ENCODE peak calls at places on chromosomes 11 and 22, in five cellular contexts. B is suprapubic skin, Y is H54, G is A549, Q is lower leg skin. R is an unnamed sample.

GRCh38 chr22:35045451-35045850 is 20.5 kb upstream of the ISX start:
- DNase-seq in B (no peak), Y (no peak), G (no peak), Q (no peak), R (no peak)

GRCh38 chr11:71336996-71337772 is 84.8 kb upstream of the SHANK2 start:
- DNase-seq in B (peak; percentile 35), Y (no peak), G (no peak), Q (no peak), R (no peak)

GRCh38 chr11:34652191-34652958 is 31.5 kb downstream of the EHF start:
- DNase-seq in B (no peak), Y (no peak), G (no peak), Q (no peak), R (no peak)

GRCh38 chr11:120184946-120185677 is 25.7 kb upstream of the OAF start:
- DNase-seq in B (peak; percentile 85), Y (no peak), G (no peak), Q (no peak), R (peak; percentile 86)

GRCh38 chr11:63602296-63602695 is 11.9 kb downstream of the PLAAT3 start:
- DNase-seq in B (no peak), Y (no peak), G (no peak), Q (no peak), R (no peak)

GRCh38 chr22:19962909-19963806 is 21.5 kb upstream of the TXNRD2 start:
- DNase-seq in B (no peak), Y (no peak), G (no peak), Q (peak; percentile 86), R (peak; percentile 93)

GRCh38 chr11:73869234-73869949 is 7.3 kb downstream of the COA4 start:
- DNase-seq in B (no peak), Y (no peak), G (no peak), Q (no peak), R (no peak)

GRCh38 chr11:115515647-115516046 is 11.4 kb upstream of the CADM1 start:
- DNase-seq in B (no peak), Y (no peak), G (no peak), Q (no peak), R (no peak)

GRCh38 chr22:45335854-45336492 is 26.2 kb downstream of the FAM118A start:
- DNase-seq in B (no peak), Y (no peak), G (no peak), Q (no peak), R (no peak)

GRCh38 chr11:74695705-74696280 is 35.4 kb downstream of the CHRDL2 start:
- DNase-seq in B (no peak), Y (no peak), G (no peak), Q (no peak), R (no peak)

GRCh38 chr11:124891390-124891861 is 6.2 kb downstream of the ROBO4 start:
- DNase-seq in B (peak; percentile 75), Y (no peak), G (no peak), Q (no peak), R (no peak)

GRCh38 chr11:86743223-86744118 is 56.9 kb upstream of the PRSS23 start:
- DNase-seq in B (no peak), Y (no peak), G (peak; percentile 78), Q (peak; percentile 76), R (no peak)

GRCh38 chr11:65786786-65787636 is at the start of gene OVOL1:
- DNase-seq in B (peak; percentile 80), Y (no peak), G (no peak), Q (no peak), R (peak; percentile 88)

GRCh38 chr22:22121445-22121844 is 123.1 kb upstream of the VPREB1 start:
- DNase-seq in B (no peak), Y (no peak), G (no peak), Q (no peak), R (no peak)

GRCh38 chr11:74870485-74870884 is 78.4 kb downstream of the XRRA1 start:
- DNase-seq in B (no peak), Y (peak; percentile 30), G (peak; percentile 46), Q (no peak), R (no peak)

GRCh38 chr11:20909995-20910726 is 240.8 kb downstream of the NELL1 start:
- DNase-seq in B (peak; percentile 76), Y (no peak), G (no peak), Q (peak; percentile 30), R (no peak)

GRCh38 chr22:30507670-30508069 is 2.2 kb upstream of the SEC14L4 start:
- DNase-seq in B (no peak), Y (no peak), G (no peak), Q (no peak), R (no peak)

GRCh38 chr11:65648997-65649491 is 11.1 kb downstream of the SIPA1 start:
- DNase-seq in B (no peak), Y (no peak), G (no peak), Q (no peak), R (no peak)

GRCh38 chr11:47348859-47349258 is 3.6 kb downstream of the MYBPC3 start:
- DNase-seq in B (no peak), Y (peak; percentile 62), G (peak; percentile 50), Q (no peak), R (no peak)

GRCh38 chr11:46520971-46521745 is 72.7 kb downstream of the AMBRA1 start:
- DNase-seq in B (no peak), Y (peak; percentile 36), G (no peak), Q (no peak), R (no peak)

GRCh38 chr11:1889527-1889930 is 2.2 kb downstream of the PRR33 start:
- DNase-seq in B (no peak), Y (no peak), G (no peak), Q (no peak), R (no peak)

GRCh38 chr22:36155702-36156101 is 4.9 kb downstream of the APOL3 start:
- DNase-seq in B (no peak), Y (no peak), G (no peak), Q (peak; percentile 72), R (no peak)

GRCh38 chr11:4030197-4030596 is 64.4 kb upstream of the RRM1 start:
- DNase-seq in B (no peak), Y (no peak), G (no peak), Q (no peak), R (no peak)

GRCh38 chr11:132779487-132779886 is 752.8 kb downstream of the OPCML start:
- DNase-seq in B (no peak), Y (no peak), G (no peak), Q (no peak), R (no peak)

GRCh38 chr11:96075532-96075959 is 151.6 kb upstream of the MTMR2 start:
- DNase-seq in B (no peak), Y (no peak), G (no peak), Q (no peak), R (no peak)

GRCh38 chr11:12973529-12974181 is 35.5 kb upstream of the RASSF10 start:
- DNase-seq in B (no peak), Y (no peak), G (no peak), Q (no peak), R (no peak)
- TF ChIP-seq POLR2A in B (no peak), Y (no peak), G (no peak), Q (no peak), R (no peak)

DNA sequence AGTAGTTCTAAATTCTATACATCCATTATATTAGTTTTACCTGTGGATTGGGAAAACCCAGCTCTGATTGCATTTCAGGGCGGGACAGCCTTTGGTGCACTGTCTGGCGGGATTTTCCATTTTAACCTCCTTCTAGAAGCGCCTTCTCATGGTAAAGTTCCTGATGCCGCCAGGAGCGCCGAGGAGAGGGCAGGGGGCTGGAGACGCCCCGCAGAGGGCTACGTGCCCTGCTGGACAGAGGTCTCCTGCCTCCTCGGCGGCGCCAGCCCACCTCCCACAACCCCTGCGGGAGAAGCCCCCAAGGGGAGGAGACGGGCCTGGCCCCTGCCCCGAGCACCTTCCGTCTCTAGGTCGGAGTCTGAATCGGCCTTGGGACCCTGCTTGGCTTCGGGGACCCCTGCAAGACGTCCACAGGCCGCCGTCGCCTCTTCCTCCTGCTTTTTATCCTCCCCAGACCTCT is 1.2 kb upstream of the P2RX6 start:
- DNase-seq in B (no peak), Y (no peak), G (no peak), Q (no peak), R (no peak)
- TF ChIP-seq POLR2A in B (no peak), Y (no peak), G (no peak), Q (no peak), R (no peak)

GRCh38 chr11:68118753-68119448 is 2.3 kb downstream of the CHKA start:
- DNase-seq in B (peak; percentile 63), Y (no peak), G (no peak), Q (no peak), R (no peak)

GRCh38 chr11:68117896-68118470 is 3.2 kb downstream of the CHKA start:
- DNase-seq in B (peak; percentile 67), Y (no peak), G (no peak), Q (no peak), R (no peak)

GRCh38 chr11:68120212-68121066 is 749 bp downstream of the CHKA start:
- DNase-seq in B (peak; percentile 88), Y (peak; percentile 30), G (no peak), Q (peak; percentile 41), R (peak; percentile 77)

GRCh38 chr11:68122936-68123539 is 1.9 kb upstream of the CHKA start:
- DNase-seq in B (peak; percentile 73), Y (no peak), G (no peak), Q (no peak), R (no peak)

GRCh38 chr11:68121067-68121899 is at the start of gene CHKA:
- DNase-seq in B (peak; percentile 94), Y (peak; percentile 91), G (peak; percentile 84), Q (peak; percentile 87), R (peak; percentile 92)
- TF ChIP-seq POLR2A in B (peak; percentile 93), Y (peak; percentile 95), G (peak; percentile 71), Q (no peak), R (peak; percentile 71)

GRCh38 chr11:60835472-60835871 is 6.4 kb upstream of the CCDC86 start:
- DNase-seq in B (no peak), Y (no peak), G (no peak), Q (no peak), R (no peak)
- TF ChIP-seq POLR2A in B (no peak), Y (no peak), G (no peak), Q (no peak), R (no peak)